ENCODE peak calls at places on chromosomes 3 and 15, in seven cellular contexts. One of them, this sample, is unnamed.

GRCh38 chr3:51604212-51604611 is 65.7 kb downstream of the RAD54L2 start:
- DNase-seq in K562: no peak
- DNase-seq in HCT116: no peak
- DNase-seq in H1: no peak
- DNase-seq in HepG2: no peak
- DNase-seq in GM12878: no peak
- DNase-seq in IMR-90: no peak
- DNase-seq in this sample: no peak

GRCh38 chr15:42491540-42492225 is 742 bp upstream of the ZNF106 start:
- DNase-seq in HepG2: peak; percentile 27
- DNase-seq in HCT116: no peak
- DNase-seq in K562: no peak
- DNase-seq in IMR-90: peak; percentile 82
- DNase-seq in H1: no peak
- DNase-seq in GM12878: no peak
- DNase-seq in this sample: no peak

GRCh38 chr3:13879102-13879945 is 547 bp downstream of the WNT7A start:
- DNase-seq in K562: no peak
- DNase-seq in IMR-90: no peak
- DNase-seq in H1: no peak
- DNase-seq in HepG2: no peak
- DNase-seq in GM12878: no peak
- DNase-seq in HCT116: no peak
- DNase-seq in this sample: no peak

GRCh38 chr3:32703491-32703968 is 18.5 kb downstream of the CNOT10 start:
- DNase-seq in IMR-90: peak; percentile 28
- DNase-seq in GM12878: no peak
- DNase-seq in K562: no peak
- DNase-seq in H1: no peak
- DNase-seq in HepG2: peak; percentile 80
- DNase-seq in HCT116: no peak
- DNase-seq in this sample: no peak

GRCh38 chr3:87287025-87287424 is 10.6 kb upstream of the POU1F1 start:
- DNase-seq in HepG2: no peak
- DNase-seq in H1: no peak
- DNase-seq in HCT116: no peak
- DNase-seq in IMR-90: peak; percentile 53
- DNase-seq in GM12878: no peak
- DNase-seq in K562: no peak
- DNase-seq in this sample: peak; percentile 9

GRCh38 chr3:96213393-96213792 is 601.0 kb upstream of the EPHA6 start:
- DNase-seq in IMR-90: no peak
- DNase-seq in GM12878: no peak
- DNase-seq in K562: no peak
- DNase-seq in HCT116: no peak
- DNase-seq in HepG2: no peak
- DNase-seq in H1: no peak
- DNase-seq in this sample: no peak

GRCh38 chr3:90241481-90241880 is 1134.1 kb downstream of the EPHA3 start:
- DNase-seq in K562: no peak
- DNase-seq in H1: no peak
- DNase-seq in HCT116: no peak
- DNase-seq in GM12878: no peak
- DNase-seq in IMR-90: no peak
- DNase-seq in HepG2: no peak
- DNase-seq in this sample: no peak

GRCh38 chr15:31842532-31843195 is 187.7 kb upstream of the CHRNA7 start:
- DNase-seq in K562: no peak
- DNase-seq in HCT116: no peak
- DNase-seq in HepG2: no peak
- DNase-seq in H1: no peak
- DNase-seq in GM12878: no peak
- DNase-seq in IMR-90: no peak
- DNase-seq in this sample: no peak

DNA sequence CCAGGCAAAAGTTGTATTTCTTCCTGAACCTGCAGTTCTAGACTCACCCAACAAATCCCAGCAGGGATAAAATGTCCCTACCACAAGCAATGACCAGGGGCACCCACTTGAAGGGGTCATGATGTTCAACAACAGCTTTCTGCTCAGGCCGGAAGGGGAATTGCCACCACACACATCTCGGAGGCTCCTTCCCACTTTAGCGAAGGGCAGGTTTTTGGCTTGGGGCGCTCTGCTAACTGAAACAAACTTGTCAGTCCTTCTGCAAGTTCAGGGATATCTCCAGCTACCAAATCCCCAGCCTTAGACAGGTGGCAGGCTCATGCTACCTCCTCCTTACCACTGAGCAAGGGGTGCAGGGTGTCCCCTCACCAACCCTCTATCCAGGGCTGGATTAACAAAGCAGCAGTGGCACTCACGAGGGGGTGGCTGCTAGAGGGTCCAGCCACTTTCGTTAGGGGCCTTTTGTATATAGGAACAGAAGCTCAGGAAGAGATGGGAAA is 2.2 kb downstream of the ADCY5 start:
- DNase-seq in HepG2: no peak
- DNase-seq in K562: no peak
- DNase-seq in GM12878: no peak
- DNase-seq in H1: no peak
- DNase-seq in IMR-90: no peak
- DNase-seq in HCT116: no peak
- DNase-seq in this sample: no peak
- H3K9ac ChIP-seq in HepG2: no peak overlapping the region
- H3K9ac ChIP-seq in K562: no peak overlapping the region
- H3K9ac ChIP-seq in GM12878: no peak overlapping the region
- H3K9ac ChIP-seq in H1: no peak overlapping the region
- H3K9ac ChIP-seq in IMR-90: no peak overlapping the region
- H3K9ac ChIP-seq in HCT116: no peak overlapping the region
- H3K9ac ChIP-seq in this sample: no peak overlapping the region

GRCh38 chr15:64807751-64808222 is 17.7 kb downstream of the PIF1 start:
- DNase-seq in HepG2: no peak
- DNase-seq in HCT116: no peak
- DNase-seq in IMR-90: no peak
- DNase-seq in H1: peak; percentile 96
- DNase-seq in GM12878: no peak
- DNase-seq in K562: no peak
- DNase-seq in this sample: no peak
- H3K4me1 ChIP-seq in HepG2: peaks cover 9% of the 10 kb centered on the region
- H3K4me1 ChIP-seq in HCT116: peaks cover 4% of the 10 kb centered on the region
- H3K4me1 ChIP-seq in IMR-90: no peaks in the 10 kb centered on the region
- H3K4me1 ChIP-seq in H1: peaks cover 40% of the 10 kb centered on the region
- H3K4me1 ChIP-seq in GM12878: peaks cover 13% of the 10 kb centered on the region
- H3K4me1 ChIP-seq in K562: peaks cover 8% of the 10 kb centered on the region
- H3K4me1 ChIP-seq in this sample: no peaks in the 10 kb centered on the region

GRCh38 chr15:85019815-85020590 is 38.3 kb downstream of the PDE8A start:
- DNase-seq in HCT116: no peak
- DNase-seq in H1: no peak
- DNase-seq in GM12878: peak; percentile 43
- DNase-seq in K562: no peak
- DNase-seq in IMR-90: peak; percentile 54
- DNase-seq in HepG2: no peak
- DNase-seq in this sample: no peak
- TF ChIP-seq POLR2A in HCT116: no peak
- TF ChIP-seq POLR2A in H1: no peak
- TF ChIP-seq POLR2A in GM12878: no peak
- TF ChIP-seq POLR2A in K562: no peak
- TF ChIP-seq POLR2A in IMR-90: no peak
- TF ChIP-seq POLR2A in HepG2: no peak
- TF ChIP-seq POLR2A in this sample: no peak

DNA sequence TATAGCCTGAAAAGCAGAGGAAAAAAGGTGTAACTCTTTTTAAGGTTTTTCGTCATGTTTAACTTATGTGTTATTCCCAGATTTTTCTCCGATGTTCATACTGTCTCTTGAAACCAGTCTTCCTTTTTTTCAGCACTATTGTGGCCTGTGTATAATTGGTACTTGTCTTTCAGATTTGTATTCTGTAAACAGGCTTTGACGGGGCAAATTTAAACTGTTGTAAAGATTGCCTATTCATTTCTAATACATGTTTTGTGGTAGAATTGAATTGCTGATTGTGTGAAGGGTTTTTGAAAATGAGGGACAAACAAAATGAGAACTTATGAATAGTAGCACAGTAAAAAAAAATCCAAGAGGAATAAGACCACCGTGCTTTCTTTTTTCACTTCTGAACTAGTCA is 33.6 kb downstream of the AKAP13 start:
- DNase-seq in IMR-90: no peak
- DNase-seq in HepG2: no peak
- DNase-seq in GM12878: no peak
- DNase-seq in HCT116: no peak
- DNase-seq in H1: no peak
- DNase-seq in K562: no peak
- DNase-seq in this sample: peak; percentile 29
- H3K9ac ChIP-seq in IMR-90: no peak overlapping the region
- H3K9ac ChIP-seq in HepG2: peak overlapping the region; percentile 48
- H3K9ac ChIP-seq in GM12878: peak overlapping the region; percentile 27
- H3K9ac ChIP-seq in HCT116: peak overlapping the region; percentile 50
- H3K9ac ChIP-seq in H1: no peak overlapping the region
- H3K9ac ChIP-seq in K562: no peak overlapping the region
- H3K9ac ChIP-seq in this sample: peak overlapping the region; percentile 76

GRCh38 chr3:120093119-120093922 is 926 bp downstream of the GSK3B start:
- DNase-seq in H1: peak; percentile 33
- DNase-seq in HepG2: no peak
- DNase-seq in IMR-90: peak; percentile 85
- DNase-seq in GM12878: no peak
- DNase-seq in K562: no peak
- DNase-seq in HCT116: peak; percentile 75
- DNase-seq in this sample: peak; percentile 73

GRCh38 chr3:120092444-120092843 is 1.8 kb downstream of the GSK3B start:
- DNase-seq in IMR-90: no peak
- DNase-seq in H1: no peak
- DNase-seq in HepG2: no peak
- DNase-seq in GM12878: no peak
- DNase-seq in HCT116: no peak
- DNase-seq in K562: no peak
- DNase-seq in this sample: peak; percentile 34

GRCh38 chr3:120094776-120095225 is 554 bp upstream of the GSK3B start:
- DNase-seq in HCT116: no peak
- DNase-seq in H1: peak; percentile 99
- DNase-seq in HepG2: peak; percentile 99
- DNase-seq in IMR-90: peak; percentile 100
- DNase-seq in GM12878: peak; percentile 99
- DNase-seq in K562: peak; percentile 85
- DNase-seq in this sample: peak; percentile 100

GRCh38 chr3:120095226-120096165 is 1.2 kb upstream of the GSK3B start:
- DNase-seq in K562: peak; percentile 54
- DNase-seq in HCT116: peak; percentile 84
- DNase-seq in H1: peak; percentile 72
- DNase-seq in IMR-90: peak; percentile 89
- DNase-seq in HepG2: peak; percentile 87
- DNase-seq in GM12878: peak; percentile 68
- DNase-seq in this sample: peak; percentile 92

GRCh38 chr3:120093923-120094775 is at the start of gene GSK3B:
- DNase-seq in IMR-90: no peak
- DNase-seq in HCT116: peak; percentile 99
- DNase-seq in HepG2: peak; percentile 48
- DNase-seq in H1: peak; percentile 97
- DNase-seq in GM12878: no peak
- DNase-seq in K562: peak; percentile 75
- DNase-seq in this sample: peak; percentile 100
- H3K4me1 ChIP-seq in IMR-90: peaks cover 5% of the 10 kb centered on the region
- H3K4me1 ChIP-seq in HCT116: peaks cover 25% of the 10 kb centered on the region
- H3K4me1 ChIP-seq in HepG2: peaks cover 24% of the 10 kb centered on the region
- H3K4me1 ChIP-seq in H1: no peaks in the 10 kb centered on the region
- H3K4me1 ChIP-seq in GM12878: no peaks in the 10 kb centered on the region
- H3K4me1 ChIP-seq in K562: peaks cover 10% of the 10 kb centered on the region
- H3K4me1 ChIP-seq in this sample: peaks cover 30% of the 10 kb centered on the region

DNA sequence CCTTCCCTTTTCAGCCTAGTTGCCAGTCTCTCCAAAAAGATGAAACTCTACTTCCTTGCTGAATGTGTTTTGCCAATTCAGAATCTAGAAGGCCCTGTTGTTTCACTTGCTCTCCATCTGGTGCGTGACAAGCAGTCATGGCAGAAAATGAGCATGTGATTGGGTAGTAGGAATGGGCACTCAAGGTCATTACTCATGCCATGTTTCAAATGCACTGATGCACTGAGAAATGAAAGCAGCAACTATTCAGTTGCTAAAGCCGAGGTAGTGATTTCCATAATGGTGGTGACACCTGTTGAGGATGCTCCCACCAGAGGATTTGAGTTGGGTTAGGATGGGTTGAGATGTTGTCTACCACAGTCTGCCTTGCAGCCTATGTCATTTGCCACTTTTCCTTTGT is 12.7 kb downstream of the ZBTB38 start:
- DNase-seq in HCT116: no peak
- DNase-seq in HepG2: no peak
- DNase-seq in IMR-90: no peak
- DNase-seq in GM12878: peak; percentile 95
- DNase-seq in H1: no peak
- DNase-seq in K562: no peak
- DNase-seq in this sample: no peak
- TF ChIP-seq POLR2A in HCT116: no peak
- TF ChIP-seq POLR2A in HepG2: no peak
- TF ChIP-seq POLR2A in IMR-90: no peak
- TF ChIP-seq POLR2A in GM12878: peak; percentile 30
- TF ChIP-seq POLR2A in H1: no peak
- TF ChIP-seq POLR2A in K562: no peak
- TF ChIP-seq POLR2A in this sample: no peak

DNA sequence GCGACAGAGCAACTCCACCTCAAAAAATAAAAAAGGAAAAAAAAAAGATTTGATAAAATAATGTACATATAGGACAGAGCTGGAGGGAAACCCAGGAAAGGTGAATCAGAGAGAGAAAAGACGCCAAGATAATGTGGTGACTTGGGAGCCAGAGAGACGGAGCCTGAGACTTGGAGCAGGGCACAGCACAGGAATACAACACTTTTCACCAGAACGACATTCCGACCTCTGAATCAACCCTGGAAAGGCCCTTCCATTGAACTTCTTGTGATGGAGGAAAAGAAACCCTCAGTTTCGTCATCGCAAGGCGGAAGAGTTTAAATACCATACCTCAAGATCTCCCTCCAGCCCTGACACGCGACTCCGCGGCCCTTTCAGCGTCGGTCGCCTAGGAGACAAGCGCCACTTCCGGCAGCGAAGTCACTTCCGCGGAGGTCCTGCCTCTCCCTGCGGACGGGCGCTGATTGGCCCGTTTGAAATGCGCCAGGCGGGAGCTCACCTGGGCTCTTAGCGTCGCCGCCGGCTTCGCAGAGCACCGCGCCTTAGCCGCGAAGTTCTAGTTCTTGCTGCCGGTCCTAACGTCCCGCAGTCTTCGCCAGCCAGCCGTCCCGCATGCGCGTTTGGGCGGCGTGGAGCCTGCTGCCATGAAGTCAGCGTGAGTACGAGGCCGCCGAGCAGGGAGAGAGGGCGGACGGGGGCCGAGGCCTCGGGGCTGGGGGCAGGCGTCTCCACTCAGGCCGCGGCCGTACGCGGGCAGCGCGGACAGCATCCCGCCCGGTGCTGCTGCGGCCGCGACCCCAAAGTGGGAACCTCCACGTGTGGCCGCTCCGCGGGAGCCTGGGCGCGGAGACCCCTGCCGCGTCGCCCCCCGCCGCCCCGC is at the start of gene KIF23:
- DNase-seq in HepG2: peak; percentile 87
- DNase-seq in H1: peak; percentile 84
- DNase-seq in GM12878: peak; percentile 73
- DNase-seq in HCT116: peak; percentile 86
- DNase-seq in K562: peak; percentile 98
- DNase-seq in IMR-90: peak; percentile 94
- DNase-seq in this sample: peak; percentile 93
- H3K9ac ChIP-seq in HepG2: peak within 1 kb of the TSS; percentile 90
- H3K9ac ChIP-seq in H1: peak within 1 kb of the TSS; percentile 71
- H3K9ac ChIP-seq in GM12878: peak within 1 kb of the TSS; percentile 86
- H3K9ac ChIP-seq in HCT116: peak within 1 kb of the TSS; percentile 94
- H3K9ac ChIP-seq in K562: peak within 1 kb of the TSS; percentile 89
- H3K9ac ChIP-seq in IMR-90: peak within 1 kb of the TSS; percentile 99
- H3K9ac ChIP-seq in this sample: peak within 1 kb of the TSS; percentile 89